ENCODE peak calls at places on chromosomes 12 and 14, in nine cellular contexts. I, F, Z, C, V, X, Q, J and D are unnamed samples. For H3K36me3 and H3K4me1, the result is how much of the 10 kb centered on the place peaks cover.

GRCh38 chr14:23323838-23324454 is 2.7 kb downstream of the PABPN1 start:
- DNase-seq in I (no peak), F (no peak), Z (no peak), C (no peak), V (no peak), X (no peak), Q (no peak), J (no peak), D (no peak)

GRCh38 chr14:90576981-90577660 is 180.3 kb downstream of the CALM1 start:
- DNase-seq in I (no peak), F (no peak), Z (no peak), C (no peak), V (no peak), X (no peak), Q (no peak), J (no peak), D (no peak)

GRCh38 chr14:51328089-51328941 is 88.3 kb downstream of the TMX1 start:
- DNase-seq in I (no peak), F (peak), Z (no peak), C (no peak), V (peak), X (peak), Q (no peak), J (no peak), D (peak)

GRCh38 chr12:15278816-15279658 is 43.3 kb upstream of the PTPRO start:
- DNase-seq in I (peak), F (peak), Z (peak), C (no peak), V (no peak), X (peak), Q (peak), J (no peak), D (peak)

GRCh38 chr14:34629657-34630529 is at the start of gene SNX6:
- DNase-seq in I (peak), F (peak), Z (peak), C (peak), V (peak), X (peak), Q (peak), J (peak), D (peak)

GRCh38 chr14:94386085-94387031 is 2.0 kb downstream of the SERPINA1 start:
- DNase-seq in I (no peak), F (no peak), Z (peak), C (no peak), V (no peak), X (no peak), Q (no peak), J (peak), D (no peak)

GRCh38 chr12:68094195-68094594 is 65.3 kb downstream of the IFNG start:
- DNase-seq in I (no peak), F (no peak), Z (no peak), C (no peak), V (no peak), X (no peak), Q (no peak), J (no peak), D (no peak)

GRCh38 chr14:40870252-40870651 is 736.4 kb upstream of the LRFN5 start:
- DNase-seq in I (no peak), F (no peak), Z (no peak), C (no peak), V (peak), X (peak), Q (no peak), J (no peak), D (no peak)

GRCh38 chr14:104767634-104767918 is 14.6 kb downstream of the SIVA1 start:
- DNase-seq in I (no peak), F (no peak), Z (no peak), C (no peak), V (no peak), X (no peak), Q (no peak), J (no peak), D (no peak)

GRCh38 chr12:52155048-52155868 is 36.6 kb downstream of the KRT80 start:
- DNase-seq in I (no peak), F (peak), Z (no peak), C (no peak), V (no peak), X (peak), Q (peak), J (peak), D (no peak)

GRCh38 chr12:78540621-78541336 is 323.8 kb upstream of the SYT1 start:
- DNase-seq in I (no peak), F (no peak), Z (no peak), C (no peak), V (no peak), X (no peak), Q (no peak), J (no peak), D (no peak)

GRCh38 chr12:45878630-45879255 is 111.6 kb downstream of the SCAF11 start:
- DNase-seq in I (no peak), F (no peak), Z (no peak), C (no peak), V (no peak), X (peak), Q (no peak), J (peak), D (no peak)

GRCh38 chr14:63852271-63852816 is 460 bp upstream of the SYNE2 start:
- DNase-seq in I (no peak), F (no peak), Z (peak), C (no peak), V (peak), X (no peak), Q (no peak), J (peak), D (no peak)

GRCh38 chr12:118850244-118850825 is 131.0 kb upstream of the SRRM4 start:
- DNase-seq in I (no peak), F (no peak), Z (peak), C (peak), V (peak), X (peak), Q (no peak), J (peak), D (peak)

GRCh38 chr12:52055781-52056711 is 4.8 kb downstream of the NR4A1 start:
- DNase-seq in I (no peak), F (no peak), Z (no peak), C (no peak), V (no peak), X (no peak), Q (no peak), J (no peak), D (no peak)

GRCh38 chr14:97077253-97077653 is 280.1 kb downstream of the VRK1 start:
- DNase-seq in I (peak), F (peak), Z (peak), C (no peak), V (no peak), X (peak), Q (peak), J (peak), D (peak)

GRCh38 chr14:54778618-54779017 is 124.0 kb downstream of the GCH1 start:
- DNase-seq in I (peak), F (no peak), Z (no peak), C (no peak), V (no peak), X (no peak), Q (no peak), J (no peak), D (no peak)

GRCh38 chr14:27528328-27528727 is 930.5 kb upstream of the NOVA1 start:
- DNase-seq in I (no peak), F (no peak), Z (no peak), C (peak), V (peak), X (peak), Q (no peak), J (peak), D (peak)

GRCh38 chr12:76777765-76778216 is 13.9 kb downstream of the ZDHHC17 start:
- DNase-seq in I (no peak), F (no peak), Z (no peak), C (no peak), V (peak), X (no peak), Q (no peak), J (no peak), D (no peak)

GRCh38 chr14:74038015-74038859 is 19.1 kb downstream of the BBOF1 start:
- DNase-seq in I (no peak), F (peak), Z (no peak), C (no peak), V (peak), X (peak), Q (no peak), J (peak), D (no peak)

GRCh38 chr12:68622250-68622649 is 11.6 kb downstream of the RAP1B start:
- DNase-seq in I (no peak), F (no peak), Z (no peak), C (no peak), V (no peak), X (no peak), Q (no peak), J (no peak), D (no peak)

GRCh38 chr14:32258574-32258973 is 55.5 kb upstream of the RNU6-8 start:
- DNase-seq in I (no peak), F (no peak), Z (no peak), C (no peak), V (no peak), X (no peak), Q (no peak), J (no peak), D (no peak)

GRCh38 chr14:95040723-95041476 is 116.4 kb downstream of the DICER1 start:
- DNase-seq in I (no peak), F (no peak), Z (no peak), C (no peak), V (no peak), X (no peak), Q (no peak), J (no peak), D (no peak)

GRCh38 chr12:98074286-98074685 is 441.1 kb upstream of the TMPO start:
- DNase-seq in I (no peak), F (no peak), Z (no peak), C (no peak), V (no peak), X (no peak), Q (no peak), J (no peak), D (no peak)

GRCh38 chr14:97282210-97282609 is 485.0 kb downstream of the VRK1 start:
- DNase-seq in I (no peak), F (no peak), Z (no peak), C (no peak), V (no peak), X (no peak), Q (no peak), J (no peak), D (no peak)

GRCh38 chr12:67633708-67634107 is 14.8 kb upstream of the DYRK2 start:
- DNase-seq in I (peak), F (no peak), Z (peak), C (no peak), V (no peak), X (no peak), Q (peak), J (no peak), D (no peak)

GRCh38 chr14:55454264-55455151 is 14.1 kb upstream of the TBPL2 start:
- DNase-seq in I (no peak), F (peak), Z (peak), C (no peak), V (no peak), X (peak), Q (peak), J (peak), D (peak)

GRCh38 chr12:38540156-38540555 is 223.6 kb downstream of the ALG10B start:
- DNase-seq in I (no peak), F (no peak), Z (no peak), C (no peak), V (no peak), X (peak), Q (no peak), J (no peak), D (no peak)

GRCh38 chr12:20696181-20696580 is 1.0 kb downstream of the SLCO1C1 start:
- DNase-seq in I (peak), F (no peak), Z (no peak), C (no peak), V (no peak), X (no peak), Q (peak), J (no peak), D (no peak)

GRCh38 chr12:110741371-110741770 is 1.3 kb downstream of the PPP1CC start:
- DNase-seq in I (no peak), F (peak), Z (no peak), C (no peak), V (no peak), X (no peak), Q (no peak), J (peak), D (no peak)

GRCh38 chr12:44875954-44876553 is at the start of gene NELL2:
- DNase-seq in I (no peak), F (peak), Z (peak), C (peak), V (peak), X (peak), Q (no peak), J (peak), D (peak)

GRCh38 chr14:95288672-95289322 is 30.9 kb downstream of the CLMN start:
- DNase-seq in I (no peak), F (no peak), Z (no peak), C (no peak), V (no peak), X (no peak), Q (no peak), J (no peak), D (no peak)

DNA sequence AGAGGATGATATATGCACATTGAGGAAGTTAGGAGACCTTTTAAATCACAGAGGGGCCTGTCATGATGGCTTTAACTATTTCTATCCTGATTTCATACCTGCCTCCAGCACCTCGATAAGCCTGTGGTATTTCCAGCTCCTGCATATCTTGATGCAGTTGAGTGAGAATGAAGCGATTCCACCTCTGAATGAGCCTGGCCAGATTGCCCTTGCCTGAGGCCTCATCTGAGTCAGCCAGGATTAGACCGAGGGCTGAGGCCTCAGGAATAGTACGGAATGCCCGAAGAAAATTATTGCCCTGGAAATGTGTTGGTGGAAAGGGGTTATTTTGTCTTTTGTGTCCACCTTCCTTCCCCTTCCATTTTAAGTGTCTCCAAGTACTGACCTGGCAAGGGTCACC is 8.4 kb upstream of the CNPY2 start:
- DNase-seq in I (no peak), F (no peak), Z (no peak), C (no peak), V (no peak), X (no peak), Q (no peak), J (no peak), D (no peak)
- H3K36me3 ChIP-seq in I (half or more), F (under half), Z (under half), C (under half), V (under half), X (under half), Q (half or more), J (under half), D (under half)

DNA sequence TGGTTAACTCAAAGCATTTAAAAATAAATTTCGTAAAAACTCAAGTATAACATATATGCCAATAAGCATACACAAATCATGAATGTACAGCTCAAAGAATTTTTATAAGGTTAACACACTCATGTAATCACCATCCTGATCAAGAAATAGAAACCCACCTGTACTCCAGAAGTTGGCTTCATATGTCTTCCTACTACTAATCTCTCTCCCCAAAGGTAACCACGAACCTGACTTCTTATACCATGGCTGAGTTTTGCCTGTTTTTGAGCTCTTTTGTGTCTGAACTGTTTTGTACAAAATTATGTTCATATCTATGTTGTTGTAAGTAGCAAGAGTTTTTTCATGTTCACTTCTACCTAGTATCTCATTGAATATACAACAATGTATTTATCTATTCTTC is 18.7 kb downstream of the DUSP16 start:
- DNase-seq in I (no peak), F (no peak), Z (no peak), C (no peak), V (no peak), X (peak), Q (no peak), J (no peak), D (no peak)
- H3K4me1 ChIP-seq in I (under half), F (under half), Z (under half), C (under half), V (under half), X (under half), Q (under half), J (under half), D (under half)

GRCh38 chr12:64064706-64065105 is 157.4 kb downstream of the KICS2 start:
- DNase-seq in I (no peak), F (no peak), Z (no peak), C (no peak), V (no peak), X (no peak), Q (no peak), J (no peak), D (peak)

GRCh38 chr12:64064240-64064639 is 157.9 kb downstream of the KICS2 start:
- DNase-seq in I (no peak), F (no peak), Z (no peak), C (no peak), V (no peak), X (no peak), Q (no peak), J (no peak), D (no peak)

GRCh38 chr12:64063121-64063520 is 159.0 kb downstream of the KICS2 start:
- DNase-seq in I (no peak), F (no peak), Z (no peak), C (no peak), V (no peak), X (no peak), Q (no peak), J (no peak), D (no peak)

GRCh38 chr12:64066052-64066451 is 156.0 kb downstream of the KICS2 start:
- DNase-seq in I (no peak), F (no peak), Z (no peak), C (no peak), V (no peak), X (no peak), Q (no peak), J (no peak), D (no peak)

DNA sequence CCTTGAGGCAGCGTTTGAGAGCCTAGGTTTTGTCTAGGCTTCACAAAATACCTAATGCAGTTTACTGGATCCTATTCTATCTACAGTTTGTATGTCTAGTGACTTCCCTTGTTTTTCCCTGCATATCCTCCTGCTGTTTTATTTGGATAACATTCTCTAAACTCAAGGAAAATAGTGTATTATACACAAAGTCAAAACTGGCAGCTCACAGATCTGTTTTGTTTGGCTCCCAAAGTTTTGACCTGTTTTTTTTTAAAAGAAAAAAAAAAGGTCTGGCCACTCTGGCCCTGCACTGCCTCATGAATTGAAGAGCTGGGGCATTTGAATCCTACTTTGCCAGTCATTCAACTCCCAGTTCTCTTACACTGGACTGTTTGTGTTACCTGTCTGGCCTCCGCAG is 155.3 kb downstream of the KICS2 start:
- DNase-seq in I (no peak), F (no peak), Z (no peak), C (no peak), V (no peak), X (no peak), Q (no peak), J (no peak), D (no peak)
- H3K36me3 ChIP-seq in I (under half), F (under half), Z (under half), C (under half), V (under half), X (under half), Q (under half), J (under half), D (under half)

GRCh38 chr12:95790025-95790911 is at the start of gene NTN4:
- DNase-seq in I (peak), F (peak), Z (peak), C (no peak), V (peak), X (peak), Q (peak), J (peak), D (peak)
- H3K4me1 ChIP-seq in I (half or more), F (under half), Z (under half), C (under half), V (under half), X (half or more), Q (under half), J (under half), D (under half)

DNA sequence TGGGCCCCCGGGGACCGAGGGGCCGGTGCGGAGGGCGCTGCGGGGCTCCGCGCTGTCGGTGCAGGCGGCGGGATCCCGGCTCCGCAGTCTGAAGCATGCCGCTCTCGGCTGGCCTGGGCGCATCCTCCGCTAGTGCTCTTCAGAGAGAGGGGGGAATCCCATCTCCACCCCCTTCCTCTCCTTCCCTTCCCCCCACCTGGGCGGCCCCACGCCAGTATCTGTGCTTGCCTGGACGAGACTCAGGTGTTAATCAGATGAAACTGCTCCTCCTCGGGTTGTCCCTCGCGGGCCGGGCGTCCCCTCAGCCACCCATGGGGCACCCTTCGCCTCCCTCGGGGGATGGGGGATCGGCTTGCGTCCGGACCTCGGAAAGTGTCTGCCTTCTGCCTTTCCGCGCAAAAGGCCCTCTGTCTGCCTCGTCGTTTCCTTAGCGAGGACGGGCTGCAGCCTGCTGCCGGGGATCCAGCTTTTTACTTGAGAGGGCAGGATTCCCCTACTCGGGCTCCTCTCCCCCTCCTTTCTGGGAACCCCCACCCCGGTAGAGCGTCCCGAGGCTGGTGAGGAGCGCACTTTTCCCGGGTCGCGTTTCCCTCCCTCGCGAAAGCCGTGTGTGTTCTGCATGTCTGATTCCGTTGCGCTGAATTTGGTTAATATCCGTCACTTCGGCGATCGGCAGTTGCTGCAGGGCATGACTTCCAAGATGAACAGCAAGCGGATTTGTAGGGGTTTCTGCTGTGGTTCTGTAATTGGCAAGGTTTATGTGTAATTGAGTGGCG is 1.1 kb downstream of the GPHN start:
- DNase-seq in I (peak), F (peak), Z (peak), C (no peak), V (peak), X (peak), Q (peak), J (peak), D (peak)
- H3K36me3 ChIP-seq in I (under half), F (under half), Z (under half), C (under half), V (under half), X (under half), Q (under half), J (under half), D (under half)

DNA sequence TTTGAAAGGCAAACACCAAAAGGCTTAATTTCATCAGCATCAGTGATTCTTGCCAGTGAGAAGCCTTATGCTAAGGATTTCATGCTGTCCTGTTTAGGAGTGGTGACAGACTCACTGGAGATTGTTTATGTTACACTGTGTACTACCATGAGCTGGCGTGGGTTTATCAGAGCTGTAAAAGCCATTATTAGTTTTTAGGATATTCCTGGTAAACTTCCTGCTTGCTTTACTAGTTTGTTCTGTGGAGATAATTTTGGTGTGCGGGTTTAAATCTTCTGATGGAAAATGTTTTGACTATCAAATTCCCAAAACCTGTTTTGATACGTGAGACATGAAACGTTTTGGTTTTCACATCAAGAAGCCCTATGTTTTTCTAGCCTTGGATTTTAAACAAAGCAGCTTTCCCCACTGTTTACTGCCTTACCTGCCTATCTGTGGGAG is 15.2 kb downstream of the PPFIBP1 start:
- DNase-seq in I (no peak), F (no peak), Z (no peak), C (no peak), V (no peak), X (peak), Q (no peak), J (peak), D (no peak)
- H3K4me1 ChIP-seq in I (half or more), F (under half), Z (under half), C (under half), V (under half), X (under half), Q (half or more), J (under half), D (under half)

GRCh38 chr12:6818246-6819006 is 3.2 kb upstream of the GPR162 start:
- DNase-seq in I (no peak), F (no peak), Z (peak), C (no peak), V (peak), X (no peak), Q (no peak), J (no peak), D (no peak)
- H3K36me3 ChIP-seq in I (under half), F (under half), Z (under half), C (under half), V (under half), X (under half), Q (under half), J (under half), D (under half)